ENCODE peak calls at places on chromosomes 5 and 9, in ten cellular contexts. E is NCI-H1092 treated with DMSO at 0.1 percent for 48 hours; T is T-cell; R is T-helper 2 cell; A is activated CD4-positive, alpha-beta T cell treated with anti-CD3 and anti-CD28 coated beads, Interleukin-2, amount 10 ng/mL, durations not matched to agents 7 days and 5 days; S is GM12891; X is CD8-positive, alpha-beta T cell; Y is CD4-positive, alpha-beta T cell; V is activated T-helper 2 cell treated with anti-CD3 and anti-CD28 coated beads, Interferon-gamma antibody, Interleukin-2, Interleukin-4, amounts not matched to agents 10 μg/mL and 5 μg/mL and 100 μg/mL, durations not matched to agents 14 hours and 24 hours and 36 hours; N is HEK293T. L is an unnamed sample.

GRCh38 chr9:136222166-136222895 is 17.4 kb upstream of the LHX3 start:
- DNase-seq in X (no peak), Y (no peak), N (no peak), T (no peak), E (no peak), R (no peak), S (no peak), V (no peak), A (no peak), L (no peak)

GRCh38 chr5:160899735-160900134 is 47.7 kb upstream of the ATP10B start:
- DNase-seq in X (no peak), A (no peak), E (no peak), V (no peak), Y (no peak), S (no peak), N (no peak), T (no peak), R (no peak), L (no peak)

GRCh38 chr9:124802426-124802825 is 25.5 kb downstream of the OLFML2A start:
- DNase-seq in T (no peak), A (no peak), E (no peak), N (no peak), X (no peak), V (no peak), Y (no peak), R (no peak), S (no peak), L (no peak)

GRCh38 chr9:71465392-71465791 is 302.9 kb downstream of the CEMIP2 start:
- DNase-seq in X (no peak), V (no peak), S (no peak), N (no peak), A (no peak), E (no peak), R (no peak), T (no peak), Y (no peak), L (no peak)

GRCh38 chr5:82319192-82319591 is 41.0 kb upstream of the RPS23 start:
- DNase-seq in X (no peak), N (no peak), E (no peak), V (no peak), Y (no peak), A (no peak), R (no peak), S (no peak), T (no peak), L (no peak)

GRCh38 chr5:127697894-127698600 is 5.1 kb upstream of the CCDC192 start:
- DNase-seq in Y (no peak), N (no peak), T (no peak), S (no peak), R (no peak), X (no peak), V (no peak), E (no peak), A (no peak), L (no peak)

GRCh38 chr5:91383956-91384300 is 811 bp upstream of the ARRDC3 start:
- DNase-seq in R (no peak), A (peak; percentile 20), E (peak; percentile 52), X (no peak), N (no peak), Y (no peak), T (no peak), V (no peak), S (no peak), L (no peak)

GRCh38 chr5:37776826-37777225 is 63.0 kb downstream of the GDNF start:
- DNase-seq in E (no peak), X (no peak), A (no peak), S (no peak), Y (no peak), R (no peak), V (no peak), T (no peak), N (no peak), L (no peak)

GRCh38 chr9:83472221-83472665 is 66.0 kb downstream of the FRMD3 start:
- DNase-seq in S (no peak), A (no peak), E (no peak), T (no peak), Y (no peak), R (no peak), X (no peak), V (no peak), N (no peak), L (no peak)

GRCh38 chr5:13027886-13028285 is 916.6 kb downstream of the DNAH5 start:
- DNase-seq in S (no peak), T (no peak), V (no peak), N (no peak), A (no peak), R (no peak), Y (no peak), X (no peak), E (no peak), L (no peak)

L was measured in aorta.